ENCODE peak calls at places on chromosomes 5 and 9, in four cellular contexts. U, N, C and O are unnamed samples.

GRCh38 chr5:157748740-157749461 is 5.4 kb downstream of the LSM11 start:
- DNase-seq in U (no peak), N (no peak), C (no peak), O (no peak)

GRCh38 chr9:134181648-134182034 is 17.3 kb upstream of the RNU6ATAC start:
- DNase-seq in U (peak), C (no peak), N (no peak), O (no peak)

GRCh38 chr9:130500340-130500771 is 55.6 kb downstream of the ASS1 start:
- DNase-seq in C (no peak), U (no peak), N (no peak), O (no peak)

GRCh38 chr5:132064738-132065331 is 4.4 kb downstream of the IL3 start:
- DNase-seq in U (peak), C (peak), N (peak), O (peak)

GRCh38 chr9:27151693-27152397 is 42.8 kb downstream of the TEK start:
- DNase-seq in U (no peak), N (no peak), C (no peak), O (no peak)

GRCh38 chr5:110112355-110112754 is 422.6 kb downstream of the MAN2A1 start:
- DNase-seq in C (no peak), U (no peak), N (no peak), O (no peak)

GRCh38 chr5:159441441-159441840 is 111.2 kb upstream of the IL12B start:
- DNase-seq in N (peak), C (no peak), U (peak), O (no peak)

GRCh38 chr5:6714221-6715041 is 1.2 kb downstream of the TENT4A start:
- DNase-seq in N (peak), U (no peak), C (no peak), O (no peak)

GRCh38 chr5:169006878-169007790 is 293.8 kb downstream of the SLIT3 start:
- DNase-seq in N (no peak), C (no peak), U (no peak), O (no peak)

GRCh38 chr9:73565833-73566465 is 414.3 kb downstream of the ANXA1 start:
- DNase-seq in N (no peak), C (no peak), U (peak), O (peak)

GRCh38 chr5:135216072-135216812 is 182.2 kb upstream of the PITX1 start:
- DNase-seq in U (peak), N (no peak), C (no peak), O (no peak)

GRCh38 chr5:95773325-95774059 is 42.4 kb downstream of the RHOBTB3 start:
- DNase-seq in U (no peak), N (no peak), C (no peak), O (no peak)

GRCh38 chr9:129140397-129141065 is 29.3 kb downstream of the PTPA start:
- DNase-seq in N (peak), C (peak), U (peak), O (peak)

GRCh38 chr9:114130141-114130540 is 25.2 kb upstream of the COL27A1 start:
- DNase-seq in C (no peak), U (no peak), N (no peak), O (no peak)

GRCh38 chr9:98575379-98576346 is 133.1 kb downstream of the GABBR2 start:
- DNase-seq in U (no peak), N (no peak), C (no peak), O (peak)

GRCh38 chr9:84141762-84142370 is 161.3 kb downstream of the RMI1 start:
- DNase-seq in C (no peak), U (peak), N (no peak), O (peak)

GRCh38 chr9:123217148-123217585 is 51.2 kb downstream of the STRBP start:
- DNase-seq in U (no peak), C (no peak), N (no peak), O (no peak)

GRCh38 chr5:109329296-109330252 is 80.2 kb downstream of the PJA2 start:
- DNase-seq in U (no peak), C (no peak), N (no peak), O (no peak)

GRCh38 chr9:109728696-109729300 is 51.2 kb upstream of the PALM2AKAP2 start:
- DNase-seq in U (no peak), C (no peak), N (no peak), O (no peak)

GRCh38 chr5:173920024-173920753 is 32.0 kb downstream of the CPEB4 start:
- DNase-seq in U (no peak), C (no peak), N (no peak), O (no peak)

GRCh38 chr9:130262061-130262745 is 3.4 kb upstream of the HMCN2 start:
- DNase-seq in U (no peak), N (no peak), C (no peak), O (no peak)

GRCh38 chr5:126002222-126002897 is 420.8 kb upstream of the GRAMD2B start:
- DNase-seq in U (peak), N (peak), C (peak), O (no peak)

GRCh38 chr9:68739631-68740174 is 34.7 kb downstream of the PIP5K1B start:
- DNase-seq in N (no peak), U (no peak), C (no peak), O (no peak)

GRCh38 chr5:95530441-95530840 is 24.3 kb downstream of the SKIC3 start:
- DNase-seq in N (no peak), C (no peak), U (no peak), O (peak)

GRCh38 chr9:109830587-109830986 is 50.6 kb downstream of the PALM2AKAP2 start:
- DNase-seq in U (no peak), N (no peak), C (no peak), O (no peak)

GRCh38 chr5:94524841-94525697 is 93.3 kb downstream of the KIAA0825 start:
- DNase-seq in U (peak), N (no peak), C (no peak), O (no peak)

GRCh38 chr9:111000202-111000601 is 38.1 kb downstream of the LPAR1 start:
- DNase-seq in C (no peak), U (no peak), N (no peak), O (peak)

GRCh38 chr9:13934411-13934810 is 379.5 kb downstream of the NFIB start:
- DNase-seq in N (no peak), U (no peak), C (no peak), O (no peak)

GRCh38 chr9:93634311-93635185 is 58.2 kb downstream of the PHF2 start:
- DNase-seq in C (no peak), U (no peak), N (no peak), O (no peak)

GRCh38 chr9:93633492-93634221 is 57.3 kb downstream of the PHF2 start:
- DNase-seq in C (no peak), U (no peak), N (no peak), O (no peak)

GRCh38 chr9:93629920-93630319 is 53.5 kb downstream of the PHF2 start:
- DNase-seq in C (no peak), U (no peak), N (no peak), O (no peak)

GRCh38 chr9:93635186-93636107 is 59.1 kb downstream of the PHF2 start:
- DNase-seq in C (no peak), N (no peak), U (no peak), O (no peak)

GRCh38 chr9:93630806-93631411 is 54.5 kb downstream of the PHF2 start:
- DNase-seq in N (no peak), U (no peak), C (no peak), O (no peak)
- H3K4me3 ChIP-seq in N (no peak), U (no peak), C (no peak), O (no peak)

DNA sequence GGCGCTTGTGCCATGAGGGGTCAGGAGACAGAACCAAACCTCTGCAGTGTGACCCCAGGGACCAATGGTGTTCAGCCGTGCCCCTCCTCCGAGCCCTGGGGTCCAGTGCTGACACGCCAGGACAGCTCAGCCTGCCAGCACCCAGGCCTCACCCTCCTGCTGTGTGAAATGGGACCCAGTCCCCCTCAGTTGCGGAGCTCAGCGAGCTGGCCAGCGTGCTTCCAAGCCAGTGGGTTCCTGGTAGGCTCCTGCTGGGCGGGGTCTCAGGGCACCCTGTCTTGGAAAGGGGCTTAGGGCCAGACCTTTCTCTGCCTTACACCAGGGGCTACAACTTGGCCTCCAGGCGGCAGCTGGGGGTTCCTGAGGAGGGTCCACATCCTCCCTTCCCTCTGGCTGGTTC is 4.4 kb downstream of the RNF44 start:
- DNase-seq in U (no peak), N (no peak), C (no peak), O (no peak)
- H3K27ac ChIP-seq in U (no peak), N (no peak), C (peak), O (peak)

GRCh38 chr5:139842321-139842720 is 46.7 kb downstream of the PSD2 start:
- DNase-seq in N (no peak), C (peak), U (no peak), O (no peak)

GRCh38 chr5:139843991-139844390 is 48.4 kb downstream of the PSD2 start:
- DNase-seq in U (no peak), N (no peak), C (no peak), O (no peak)

GRCh38 chr5:139839918-139840317 is 44.3 kb downstream of the PSD2 start:
- DNase-seq in C (no peak), N (no peak), U (no peak), O (no peak)

GRCh38 chr5:139839416-139839815 is 43.8 kb downstream of the PSD2 start:
- DNase-seq in C (no peak), U (no peak), N (no peak), O (peak)

GRCh38 chr5:139841549-139841948 is 45.9 kb downstream of the PSD2 start:
- DNase-seq in U (no peak), N (no peak), C (no peak), O (no peak)
- TF ChIP-seq CTCF in U (no peak), N (no peak), C (no peak), O (no peak)

DNA sequence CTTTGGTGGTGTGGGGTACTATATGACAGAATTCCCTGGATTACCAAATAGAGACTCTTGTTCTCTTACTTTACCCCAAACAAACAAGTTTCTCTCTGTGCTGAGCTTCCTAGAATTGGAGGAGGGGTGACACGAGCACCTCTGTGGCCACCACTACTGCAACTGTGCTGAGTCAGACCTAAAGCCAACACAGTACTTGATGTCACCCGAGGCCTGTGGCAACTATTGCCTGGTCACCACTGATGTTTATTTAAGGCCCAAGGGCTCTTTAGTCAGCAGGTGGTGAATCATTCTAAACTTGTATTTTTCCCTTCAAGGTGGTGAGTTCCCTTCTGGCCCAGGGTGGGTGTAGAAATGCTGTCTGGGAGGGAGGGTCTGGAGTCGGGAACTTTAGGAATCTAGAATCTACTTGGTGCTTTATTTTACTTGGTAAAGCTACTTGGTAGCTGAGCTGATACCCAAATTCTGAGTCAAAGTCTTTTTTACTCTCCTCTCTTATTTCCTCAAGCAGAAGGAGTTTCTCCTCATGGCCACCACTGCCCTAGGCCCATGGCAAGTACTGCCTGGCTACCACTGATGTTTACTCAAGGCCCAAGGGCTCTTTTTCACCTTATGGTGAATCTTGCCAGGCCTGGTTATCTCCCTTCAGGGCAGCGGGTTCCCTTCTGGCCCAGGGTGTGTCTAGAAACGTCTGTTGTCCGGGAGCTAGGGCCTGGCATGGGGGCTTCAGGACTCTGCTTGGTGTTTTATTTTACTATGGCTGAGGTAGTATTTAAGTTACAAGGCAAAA is 9.8 kb downstream of the LURAP1L start:
- DNase-seq in C (peak), N (no peak), U (no peak), O (no peak)
- H3K4me3 ChIP-seq in C (no peak), N (no peak), U (no peak), O (no peak)

GRCh38 chr5:140989254-140989653 is 23.0 kb downstream of the PCDHAC2 start:
- DNase-seq in C (no peak), U (no peak), N (no peak), O (no peak)

GRCh38 chr5:140982083-140982716 is 15.9 kb downstream of the PCDHAC2 start:
- DNase-seq in N (no peak), U (no peak), C (no peak), O (no peak)

GRCh38 chr5:140988036-140988997 is 22.0 kb downstream of the PCDHAC2 start:
- DNase-seq in C (no peak), N (no peak), U (no peak), O (no peak)

GRCh38 chr5:140986117-140986521 is 19.8 kb downstream of the PCDHAC2 start:
- DNase-seq in N (no peak), U (no peak), C (no peak), O (no peak)
- H3K27ac ChIP-seq in N (no peak), U (peak), C (no peak), O (peak)

DNA sequence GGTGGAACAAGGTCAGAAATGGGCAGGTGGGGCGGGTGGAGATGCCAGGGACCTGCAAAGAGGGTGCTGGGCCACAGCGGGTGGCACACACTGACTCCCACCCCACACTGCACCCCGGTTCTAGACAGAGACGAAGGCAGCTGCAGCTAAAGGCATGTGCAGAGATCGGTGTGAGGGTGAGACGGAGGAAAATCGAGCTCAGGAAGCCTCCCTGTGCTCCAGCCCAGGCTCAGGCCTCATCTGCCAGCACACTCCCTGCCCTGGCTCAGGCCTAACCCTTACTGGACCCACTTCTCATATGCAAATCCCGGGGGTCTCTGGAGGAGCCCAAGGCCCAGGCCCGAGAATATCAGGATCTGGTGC is 130.8 kb upstream of the PPP1R26 start:
- DNase-seq in N (no peak), C (no peak), U (no peak), O (no peak)
- TF ChIP-seq CTCF in N (no peak), C (no peak), U (no peak), O (no peak)

DNA sequence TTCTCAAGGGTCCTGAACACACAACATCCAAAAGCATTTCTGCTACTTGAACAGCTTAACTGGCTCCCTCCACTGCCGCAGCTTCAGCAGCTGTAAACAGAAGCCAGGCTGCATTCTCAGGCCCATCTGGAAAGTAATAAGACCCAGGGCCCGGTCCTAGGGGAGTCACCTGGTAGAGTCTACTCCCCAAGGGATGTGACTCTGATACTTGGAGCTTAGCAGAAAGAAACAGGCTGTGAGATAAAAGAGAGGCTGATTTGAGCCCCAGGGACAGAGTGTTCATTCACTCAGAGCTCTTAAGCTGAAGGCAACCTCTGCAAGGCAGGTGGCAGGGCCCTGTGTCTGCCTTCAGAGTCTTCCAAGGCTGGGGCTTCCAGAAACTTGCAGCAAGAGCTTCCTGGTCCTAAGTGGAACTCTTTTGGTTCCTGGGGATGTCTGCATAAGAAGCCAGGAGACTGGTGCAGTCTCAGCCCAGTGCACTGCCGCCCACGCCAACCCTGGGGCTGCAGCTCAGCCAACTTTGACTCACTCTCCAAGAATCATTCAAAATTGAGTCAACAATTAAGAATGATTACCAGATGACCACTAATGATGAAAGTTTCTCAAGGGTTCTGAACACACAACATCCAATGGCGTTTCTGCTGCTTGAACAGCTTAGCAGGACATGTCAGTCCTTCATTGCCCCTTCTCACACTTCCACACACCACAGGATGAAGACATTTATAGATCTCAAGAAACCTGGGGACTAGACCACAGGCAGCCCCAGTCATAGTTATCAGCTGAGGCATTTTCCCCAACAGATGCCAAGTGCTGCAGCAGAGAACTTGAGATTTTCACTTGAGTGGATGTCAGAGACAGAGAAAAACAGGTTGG is 356.5 kb downstream of the SPOCK1 start:
- DNase-seq in U (peak), C (peak), N (peak), O (no peak)
- H3K4me3 ChIP-seq in U (no peak), C (no peak), N (no peak), O (no peak)

GRCh38 chr5:34676409-34676808 is 20.3 kb downstream of the RAI14 start:
- DNase-seq in N (no peak), U (no peak), C (no peak), O (no peak)
- H3K27ac ChIP-seq in N (no peak), U (no peak), C (no peak), O (no peak)

GRCh38 chr9:90970603-90971002 is 169.0 kb downstream of the SYK start:
- DNase-seq in U (no peak), N (no peak), C (no peak), O (no peak)
- TF ChIP-seq CTCF in U (no peak), N (no peak), C (no peak), O (no peak)